ENCODE peak calls at places on chromosomes 1 and 21, in six cellular contexts. One of them, this sample, is unnamed.

GRCh38 chr1:241579434-241579833 is 47.3 kb downstream of the KMO start:
- DNase-seq in right lobe of liver: no peak
- DNase-seq in RWPE2: no peak
- DNase-seq in WERI-Rb-1: no peak
- DNase-seq in tibial artery: no peak
- DNase-seq in astrocyte of the cerebellum: no peak
- DNase-seq in this sample: no peak

GRCh38 chr1:224211262-224211962 is 28.4 kb downstream of the DEGS1 start:
- DNase-seq in right lobe of liver: no peak
- DNase-seq in RWPE2: no peak
- DNase-seq in WERI-Rb-1: no peak
- DNase-seq in tibial artery: no peak
- DNase-seq in astrocyte of the cerebellum: peak; percentile 68
- DNase-seq in this sample: peak; percentile 86

GRCh38 chr1:16461681-16462080 is 21.2 kb downstream of the NECAP2 start:
- DNase-seq in right lobe of liver: peak; percentile 5
- DNase-seq in RWPE2: no peak
- DNase-seq in WERI-Rb-1: no peak
- DNase-seq in tibial artery: no peak
- DNase-seq in astrocyte of the cerebellum: no peak
- DNase-seq in this sample: no peak

GRCh38 chr1:201383647-201384405 is 6.3 kb upstream of the TNNT2 start:
- DNase-seq in right lobe of liver: no peak
- DNase-seq in RWPE2: no peak
- DNase-seq in WERI-Rb-1: no peak
- DNase-seq in tibial artery: no peak
- DNase-seq in astrocyte of the cerebellum: peak; percentile 45
- DNase-seq in this sample: peak; percentile 82

GRCh38 chr1:196433000-196433399 is 175.2 kb downstream of the KCNT2 start:
- DNase-seq in right lobe of liver: no peak
- DNase-seq in RWPE2: no peak
- DNase-seq in WERI-Rb-1: no peak
- DNase-seq in tibial artery: no peak
- DNase-seq in astrocyte of the cerebellum: no peak
- DNase-seq in this sample: peak; percentile 21

GRCh38 chr1:29197590-29197924 is 15.9 kb upstream of the SRSF4 start:
- DNase-seq in right lobe of liver: peak; percentile 42
- DNase-seq in RWPE2: no peak
- DNase-seq in WERI-Rb-1: peak; percentile 51
- DNase-seq in tibial artery: no peak
- DNase-seq in astrocyte of the cerebellum: no peak
- DNase-seq in this sample: peak; percentile 53

GRCh38 chr1:244383278-244383884 is 68.3 kb downstream of the ADSS2 start:
- DNase-seq in right lobe of liver: no peak
- DNase-seq in RWPE2: no peak
- DNase-seq in WERI-Rb-1: no peak
- DNase-seq in tibial artery: no peak
- DNase-seq in astrocyte of the cerebellum: no peak
- DNase-seq in this sample: no peak

GRCh38 chr1:207603777-207604176 is 41.2 kb upstream of the CR1L start:
- DNase-seq in right lobe of liver: no peak
- DNase-seq in RWPE2: no peak
- DNase-seq in WERI-Rb-1: no peak
- DNase-seq in tibial artery: no peak
- DNase-seq in astrocyte of the cerebellum: no peak
- DNase-seq in this sample: peak; percentile 12

GRCh38 chr1:157700305-157700704 is 264 bp downstream of the FCRL3 start:
- DNase-seq in right lobe of liver: no peak
- DNase-seq in RWPE2: no peak
- DNase-seq in WERI-Rb-1: no peak
- DNase-seq in tibial artery: no peak
- DNase-seq in astrocyte of the cerebellum: no peak
- DNase-seq in this sample: no peak

GRCh38 chr1:52551476-52552235 is 1.2 kb downstream of the TUT4 start:
- DNase-seq in right lobe of liver: no peak
- DNase-seq in RWPE2: no peak
- DNase-seq in WERI-Rb-1: peak; percentile 57
- DNase-seq in tibial artery: no peak
- DNase-seq in astrocyte of the cerebellum: no peak
- DNase-seq in this sample: peak; percentile 61

GRCh38 chr1:201982923-201983805 is 716 bp downstream of the RNPEP start:
- DNase-seq in right lobe of liver: peak; percentile 78
- DNase-seq in RWPE2: peak; percentile 69
- DNase-seq in WERI-Rb-1: peak; percentile 93
- DNase-seq in tibial artery: peak; percentile 87
- DNase-seq in astrocyte of the cerebellum: peak; percentile 26
- DNase-seq in this sample: peak; percentile 81

GRCh38 chr1:45640293-45640692 is 16.4 kb upstream of the CCDC17 start:
- DNase-seq in right lobe of liver: no peak
- DNase-seq in RWPE2: no peak
- DNase-seq in WERI-Rb-1: no peak
- DNase-seq in tibial artery: no peak
- DNase-seq in astrocyte of the cerebellum: no peak
- DNase-seq in this sample: no peak

GRCh38 chr1:209202826-209203439 is 380.6 kb upstream of the CAMK1G start:
- DNase-seq in right lobe of liver: no peak
- DNase-seq in RWPE2: no peak
- DNase-seq in WERI-Rb-1: peak; percentile 18
- DNase-seq in tibial artery: no peak
- DNase-seq in astrocyte of the cerebellum: peak; percentile 38
- DNase-seq in this sample: peak; percentile 62

GRCh38 chr1:230122361-230123279 is 55.6 kb downstream of the GALNT2 start:
- DNase-seq in right lobe of liver: no peak
- DNase-seq in RWPE2: no peak
- DNase-seq in WERI-Rb-1: no peak
- DNase-seq in tibial artery: no peak
- DNase-seq in astrocyte of the cerebellum: no peak
- DNase-seq in this sample: no peak

GRCh38 chr1:27556781-27557595 is 47.0 kb downstream of the AHDC1 start:
- DNase-seq in right lobe of liver: peak; percentile 86
- DNase-seq in RWPE2: peak; percentile 99
- DNase-seq in WERI-Rb-1: peak; percentile 98
- DNase-seq in tibial artery: peak; percentile 99
- DNase-seq in astrocyte of the cerebellum: peak; percentile 83
- DNase-seq in this sample: peak; percentile 96

GRCh38 chr1:180265201-180265600 is 35.1 kb downstream of the LHX4 start:
- DNase-seq in right lobe of liver: no peak
- DNase-seq in RWPE2: no peak
- DNase-seq in WERI-Rb-1: no peak
- DNase-seq in tibial artery: no peak
- DNase-seq in astrocyte of the cerebellum: no peak
- DNase-seq in this sample: no peak

GRCh38 chr1:978069-978834 is 3.6 kb downstream of the PERM1 start:
- DNase-seq in right lobe of liver: peak; percentile 57
- DNase-seq in RWPE2: no peak
- DNase-seq in WERI-Rb-1: no peak
- DNase-seq in tibial artery: no peak
- DNase-seq in astrocyte of the cerebellum: no peak
- DNase-seq in this sample: no peak

GRCh38 chr1:218994615-218995014 is 179.1 kb upstream of the LYPLAL1 start:
- DNase-seq in right lobe of liver: no peak
- DNase-seq in RWPE2: no peak
- DNase-seq in WERI-Rb-1: no peak
- DNase-seq in tibial artery: no peak
- DNase-seq in astrocyte of the cerebellum: no peak
- DNase-seq in this sample: no peak

GRCh38 chr1:210726621-210727020 is 397.9 kb downstream of the HHAT start:
- DNase-seq in right lobe of liver: no peak
- DNase-seq in RWPE2: no peak
- DNase-seq in WERI-Rb-1: no peak
- DNase-seq in tibial artery: no peak
- DNase-seq in astrocyte of the cerebellum: peak; percentile 11
- DNase-seq in this sample: no peak

GRCh38 chr1:157110686-157111085 is 11.1 kb upstream of the ETV3L start:
- DNase-seq in right lobe of liver: no peak
- DNase-seq in RWPE2: no peak
- DNase-seq in WERI-Rb-1: peak; percentile 9
- DNase-seq in tibial artery: peak; percentile 12
- DNase-seq in astrocyte of the cerebellum: no peak
- DNase-seq in this sample: no peak

GRCh38 chr1:162950187-162950586 is 89.2 kb upstream of the CCDC190 start:
- DNase-seq in right lobe of liver: no peak
- DNase-seq in RWPE2: no peak
- DNase-seq in WERI-Rb-1: no peak
- DNase-seq in tibial artery: no peak
- DNase-seq in astrocyte of the cerebellum: no peak
- DNase-seq in this sample: no peak

GRCh38 chr1:48198970-48199369 is 23.5 kb upstream of the SLC5A9 start:
- DNase-seq in right lobe of liver: no peak
- DNase-seq in RWPE2: no peak
- DNase-seq in WERI-Rb-1: no peak
- DNase-seq in tibial artery: no peak
- DNase-seq in astrocyte of the cerebellum: no peak
- DNase-seq in this sample: no peak

GRCh38 chr1:81836007-81836626 is 35.4 kb downstream of the ADGRL2 start:
- DNase-seq in right lobe of liver: no peak
- DNase-seq in RWPE2: no peak
- DNase-seq in WERI-Rb-1: no peak
- DNase-seq in tibial artery: no peak
- DNase-seq in astrocyte of the cerebellum: no peak
- DNase-seq in this sample: peak; percentile 53

GRCh38 chr1:35449334-35450008 is 107.7 kb downstream of the KIAA0319L start:
- DNase-seq in right lobe of liver: no peak
- DNase-seq in RWPE2: no peak
- DNase-seq in WERI-Rb-1: peak; percentile 73
- DNase-seq in tibial artery: no peak
- DNase-seq in astrocyte of the cerebellum: peak; percentile 64
- DNase-seq in this sample: peak; percentile 94

GRCh38 chr1:165592945-165593823 is 37.9 kb upstream of the MGST3 start:
- DNase-seq in right lobe of liver: no peak
- DNase-seq in RWPE2: no peak
- DNase-seq in WERI-Rb-1: peak; percentile 73
- DNase-seq in tibial artery: peak; percentile 72
- DNase-seq in astrocyte of the cerebellum: peak; percentile 74
- DNase-seq in this sample: peak; percentile 89

DNA sequence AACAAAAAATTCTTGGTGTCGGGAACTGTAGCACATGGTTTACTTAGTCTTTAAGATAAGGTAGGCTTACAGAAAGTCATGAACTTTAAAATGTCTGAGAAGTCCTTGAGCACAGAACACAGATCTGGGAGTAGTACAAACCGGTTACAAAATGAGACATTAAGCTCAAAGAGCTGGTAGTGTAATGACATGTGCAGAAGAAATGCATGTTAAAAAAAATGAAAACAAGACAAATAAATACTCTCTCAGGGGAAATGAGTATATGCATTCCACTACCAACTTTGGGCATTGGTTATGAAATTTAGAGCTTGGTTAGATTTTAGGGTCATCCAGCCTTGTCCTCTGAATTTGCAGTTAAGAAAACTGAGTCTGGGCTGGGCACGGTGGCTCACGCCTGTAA is 91.5 kb upstream of the F3 start:
- DNase-seq in right lobe of liver: no peak
- DNase-seq in RWPE2: no peak
- DNase-seq in WERI-Rb-1: no peak
- DNase-seq in tibial artery: no peak
- DNase-seq in astrocyte of the cerebellum: no peak
- DNase-seq in this sample: no peak
- H3K4me3 ChIP-seq in right lobe of liver: no peak overlapping the region
- H3K4me3 ChIP-seq in RWPE2: no peak overlapping the region
- H3K4me3 ChIP-seq in WERI-Rb-1: no peak overlapping the region
- H3K4me3 ChIP-seq in tibial artery: no peak overlapping the region
- H3K4me3 ChIP-seq in astrocyte of the cerebellum: no peak overlapping the region
- H3K4me3 ChIP-seq in this sample: no peak overlapping the region

GRCh38 chr1:41342774-41343355 is 18.4 kb upstream of the FOXO6 start:
- DNase-seq in right lobe of liver: no peak
- DNase-seq in RWPE2: no peak
- DNase-seq in WERI-Rb-1: no peak
- DNase-seq in tibial artery: no peak
- DNase-seq in astrocyte of the cerebellum: no peak
- DNase-seq in this sample: no peak
- TF ChIP-seq CTCF in right lobe of liver: no peak
- TF ChIP-seq CTCF in RWPE2: no peak
- TF ChIP-seq CTCF in WERI-Rb-1: no peak
- TF ChIP-seq CTCF in tibial artery: no peak
- TF ChIP-seq CTCF in astrocyte of the cerebellum: no peak
- TF ChIP-seq CTCF in this sample: no peak

DNA sequence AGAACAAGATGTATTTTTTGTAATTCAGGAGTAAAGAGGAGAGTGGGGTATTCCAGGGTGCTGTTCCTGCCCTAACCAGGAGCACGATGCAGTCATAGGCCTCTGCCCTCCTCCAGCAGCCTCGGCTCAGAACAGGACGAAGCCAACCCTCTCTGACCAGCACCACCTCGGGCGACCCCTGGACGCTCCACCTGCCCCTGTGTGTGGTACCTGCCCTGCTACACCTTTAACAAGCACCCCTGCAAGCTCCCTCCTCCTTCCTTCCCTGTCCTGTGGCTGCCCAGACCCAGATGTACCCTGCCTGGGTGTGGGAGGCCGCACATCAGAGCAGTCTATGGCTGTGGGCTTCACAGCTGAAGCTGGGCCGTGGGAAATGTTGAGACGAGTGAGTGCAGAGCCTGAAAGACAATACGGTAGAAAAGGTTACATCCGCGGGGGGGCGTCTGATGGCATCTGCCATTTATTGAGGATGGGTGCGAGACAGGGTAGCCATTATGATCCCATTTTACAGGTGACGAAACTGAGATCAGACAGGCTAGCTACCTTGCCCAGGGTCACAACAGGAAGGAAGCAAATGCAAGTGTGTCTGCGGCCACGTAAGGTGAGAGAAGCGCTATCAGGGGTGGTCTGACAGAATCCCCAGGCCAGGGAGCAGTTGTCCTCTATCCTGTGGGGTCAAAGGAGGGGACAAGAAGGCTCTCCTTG is 4.6 kb downstream of the ERG start:
- DNase-seq in right lobe of liver: no peak
- DNase-seq in RWPE2: no peak
- DNase-seq in WERI-Rb-1: no peak
- DNase-seq in tibial artery: no peak
- DNase-seq in astrocyte of the cerebellum: no peak
- DNase-seq in this sample: no peak
- H3K4me3 ChIP-seq in right lobe of liver: no peak overlapping the region
- H3K4me3 ChIP-seq in RWPE2: no peak overlapping the region
- H3K4me3 ChIP-seq in WERI-Rb-1: no peak overlapping the region
- H3K4me3 ChIP-seq in tibial artery: no peak overlapping the region
- H3K4me3 ChIP-seq in astrocyte of the cerebellum: no peak overlapping the region
- H3K4me3 ChIP-seq in this sample: no peak overlapping the region

GRCh38 chr1:228471154-228471761 is 15.9 kb upstream of the RNF187 start:
- DNase-seq in right lobe of liver: no peak
- DNase-seq in RWPE2: no peak
- DNase-seq in WERI-Rb-1: no peak
- DNase-seq in tibial artery: no peak
- DNase-seq in astrocyte of the cerebellum: no peak
- DNase-seq in this sample: no peak

GRCh38 chr1:228474507-228474906 is 12.7 kb upstream of the RNF187 start:
- DNase-seq in right lobe of liver: no peak
- DNase-seq in RWPE2: no peak
- DNase-seq in WERI-Rb-1: no peak
- DNase-seq in tibial artery: no peak
- DNase-seq in astrocyte of the cerebellum: no peak
- DNase-seq in this sample: no peak

GRCh38 chr1:228469413-228470162 is 17.6 kb upstream of the RNF187 start:
- DNase-seq in right lobe of liver: no peak
- DNase-seq in RWPE2: no peak
- DNase-seq in WERI-Rb-1: no peak
- DNase-seq in tibial artery: no peak
- DNase-seq in astrocyte of the cerebellum: no peak
- DNase-seq in this sample: no peak

GRCh38 chr1:228472655-228473054 is 14.5 kb upstream of the RNF187 start:
- DNase-seq in right lobe of liver: no peak
- DNase-seq in RWPE2: no peak
- DNase-seq in WERI-Rb-1: no peak
- DNase-seq in tibial artery: no peak
- DNase-seq in astrocyte of the cerebellum: no peak
- DNase-seq in this sample: no peak

GRCh38 chr1:228471762-228472398 is 15.3 kb upstream of the RNF187 start:
- DNase-seq in right lobe of liver: no peak
- DNase-seq in RWPE2: no peak
- DNase-seq in WERI-Rb-1: no peak
- DNase-seq in tibial artery: no peak
- DNase-seq in astrocyte of the cerebellum: no peak
- DNase-seq in this sample: peak; percentile 65
- TF ChIP-seq CTCF in right lobe of liver: peak; percentile 44
- TF ChIP-seq CTCF in RWPE2: no peak
- TF ChIP-seq CTCF in WERI-Rb-1: peak; percentile 55
- TF ChIP-seq CTCF in tibial artery: peak; percentile 19
- TF ChIP-seq CTCF in astrocyte of the cerebellum: peak; percentile 30
- TF ChIP-seq CTCF in this sample: peak; percentile 62

This sample was measured in fibroblast of the aortic adventitia.